ENCODE peak calls at places on chromosomes 4 and X, in nine cellular contexts. N is H9, I is A549, A is Karpas-422, S is hepatocyte, O is mammary epithelial cell, M is keratinocyte, R is HepG2, C is astrocyte. D is an unnamed sample.
A peak's percentile ranks its signal among the peaks of the same experiment; 100 is the strongest.

GRCh38 chrX:7330971-7331746 is 183.2 kb upstream of the PUDP start:
- DNase-seq in N (no peak), I (peak; percentile 0), A (no peak), S (no peak), O (no peak), M (no peak), R (no peak), C (peak; percentile 89), D (peak; percentile 89)

GRCh38 chr4:165204462-165204830 is 2.9 kb upstream of the KLHL2 start:
- DNase-seq in N (no peak), I (no peak), A (no peak), S (no peak), O (peak; percentile 41), M (no peak), R (no peak), C (peak; percentile 42), D (peak; percentile 49)

GRCh38 chrX:43836435-43837184 is 45.6 kb downstream of the MAOB start:
- DNase-seq in N (no peak), I (peak; percentile 24), A (peak; percentile 55), S (peak; percentile 26), O (peak; percentile 14), M (no peak), R (peak; percentile 12), C (peak; percentile 7), D (peak; percentile 45)

GRCh38 chr4:164926301-164926700 is 49.3 kb downstream of the APELA start:
- DNase-seq in N (no peak), I (no peak), A (no peak), S (no peak), O (peak; percentile 74), M (peak; percentile 54), R (no peak), C (no peak), D (no peak)

GRCh38 chr4:57018930-57019329 is 40.2 kb downstream of the POLR2B start:
- DNase-seq in N (no peak), I (no peak), A (no peak), S (no peak), O (no peak), M (no peak), R (no peak), C (no peak), D (no peak)

GRCh38 chrX:107574711-107575110 is 53.6 kb upstream of the PRPS1 start:
- DNase-seq in N (no peak), I (no peak), A (no peak), S (no peak), O (peak; percentile 55), M (no peak), R (no peak), C (peak; percentile 62), D (peak; percentile 57)

GRCh38 chr4:173930329-173930967 is 353.0 kb downstream of the FBXO8 start:
- DNase-seq in N (no peak), I (no peak), A (no peak), S (no peak), O (no peak), M (no peak), R (no peak), C (no peak), D (no peak)

GRCh38 chr4:26583865-26584652 is at the start of gene TBC1D19:
- DNase-seq in N (peak; percentile 91), I (peak; percentile 88), A (peak; percentile 97), S (peak; percentile 93), O (peak; percentile 88), M (no peak), R (peak; percentile 70), C (peak; percentile 83), D (peak; percentile 90)

GRCh38 chrX:155143959-155144548 is 72.2 kb upstream of the VBP1 start:
- DNase-seq in N (no peak), I (no peak), A (no peak), S (no peak), O (no peak), M (no peak), R (no peak), C (no peak), D (no peak)

GRCh38 chr4:154616731-154617130 is 4.3 kb upstream of the FGG start:
- DNase-seq in N (no peak), I (no peak), A (no peak), S (no peak), O (no peak), M (no peak), R (no peak), C (no peak), D (no peak)

GRCh38 chr4:129172181-129172580 is 76.2 kb downstream of the C4orf33 start:
- DNase-seq in N (no peak), I (no peak), A (no peak), S (no peak), O (no peak), M (no peak), R (no peak), C (no peak), D (peak; percentile 1)

GRCh38 chr4:155807021-155807420 is 48.2 kb downstream of the GUCY1B1 start:
- DNase-seq in N (no peak), I (no peak), A (no peak), S (no peak), O (no peak), M (no peak), R (no peak), C (peak; percentile 94), D (peak; percentile 84)

GRCh38 chr4:175998782-175999181 is 66.9 kb upstream of the WDR17 start:
- DNase-seq in N (peak; percentile 51), I (peak; percentile 17), A (no peak), S (no peak), O (peak; percentile 41), M (no peak), R (no peak), C (peak; percentile 2), D (peak; percentile 5)

GRCh38 chr4:73450398-73451004 is 14.5 kb downstream of the AFP start:
- DNase-seq in N (peak; percentile 35), I (peak; percentile 73), A (no peak), S (peak; percentile 25), O (peak; percentile 52), M (peak; percentile 80), R (no peak), C (peak; percentile 98), D (peak; percentile 83)

GRCh38 chr4:119788334-119789266 is 160.0 kb upstream of the PDE5A start:
- DNase-seq in N (peak; percentile 44), I (no peak), A (no peak), S (no peak), O (no peak), M (no peak), R (no peak), C (no peak), D (no peak)

GRCh38 chrX:150499240-150499639 is 69.2 kb upstream of the MTM1 start:
- DNase-seq in N (no peak), I (no peak), A (no peak), S (no peak), O (no peak), M (no peak), R (no peak), C (no peak), D (no peak)

DNA sequence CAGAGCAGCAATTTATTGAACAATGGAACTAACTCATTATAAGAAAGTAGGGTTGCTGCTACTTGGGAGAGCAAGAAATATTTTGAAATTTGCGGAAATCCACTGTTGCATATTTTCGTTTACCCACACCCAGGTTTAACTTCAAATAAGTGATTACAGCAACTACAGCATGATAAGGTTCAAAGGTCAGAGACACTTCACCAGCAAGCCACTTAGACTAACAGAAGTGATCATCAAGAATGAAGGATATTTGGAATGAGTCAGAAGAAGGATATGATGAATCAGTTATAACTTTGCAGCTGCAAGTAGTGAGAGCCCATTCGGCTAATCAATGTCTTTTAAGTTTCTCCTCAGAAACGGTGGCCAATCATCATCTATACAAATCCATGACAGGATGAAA is 199.3 kb downstream of the TMA16 start:
- DNase-seq in N (no peak), I (peak; percentile 17), A (no peak), S (no peak), O (peak; percentile 51), M (no peak), R (no peak), C (peak; percentile 92), D (peak; percentile 53)
- H3K4me2 ChIP-seq in N (no peak overlapping the region), I (peak overlapping the region; percentile 67), A (no peak overlapping the region), S (no peak overlapping the region), O (peak overlapping the region; percentile 62), M (peak overlapping the region; percentile 70), R (no peak overlapping the region), C (peak overlapping the region; percentile 76), D (peak overlapping the region; percentile 66)

DNA sequence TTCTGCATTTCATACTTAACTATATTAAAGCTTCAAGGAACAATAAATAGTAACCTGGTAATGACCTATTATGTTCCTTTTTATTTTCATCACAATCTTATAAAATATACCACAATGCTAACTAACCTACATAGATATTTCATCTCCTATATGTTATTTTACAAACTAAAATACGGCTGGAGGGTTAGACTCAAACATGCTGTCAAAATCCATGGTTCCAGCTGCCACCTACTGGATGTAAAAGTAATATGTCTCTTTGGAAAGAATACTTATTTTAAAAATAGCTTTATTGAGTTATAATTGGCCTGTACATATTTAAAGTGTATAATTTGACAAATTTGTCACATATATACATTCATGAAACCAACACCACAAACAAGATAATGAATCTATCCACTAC is 15.0 kb downstream of the RGN start:
- DNase-seq in N (no peak), I (peak; percentile 38), A (peak; percentile 68), S (peak; percentile 50), O (peak; percentile 12), M (no peak), R (no peak), C (peak; percentile 1), D (peak; percentile 24)
- H3K4me2 ChIP-seq in N (no peak overlapping the region), I (no peak overlapping the region), A (no peak overlapping the region), S (no peak overlapping the region), O (no peak overlapping the region), M (no peak overlapping the region), R (no peak overlapping the region), C (no peak overlapping the region), D (no peak overlapping the region)

GRCh38 chrX:103275947-103276567 is 493 bp downstream of the TCEAL5 start:
- DNase-seq in N (no peak), I (no peak), A (no peak), S (no peak), O (no peak), M (no peak), R (no peak), C (no peak), D (no peak)

GRCh38 chrX:103274284-103274683 is 2.3 kb downstream of the TCEAL5 start:
- DNase-seq in N (no peak), I (no peak), A (no peak), S (no peak), O (no peak), M (no peak), R (no peak), C (no peak), D (no peak)

DNA sequence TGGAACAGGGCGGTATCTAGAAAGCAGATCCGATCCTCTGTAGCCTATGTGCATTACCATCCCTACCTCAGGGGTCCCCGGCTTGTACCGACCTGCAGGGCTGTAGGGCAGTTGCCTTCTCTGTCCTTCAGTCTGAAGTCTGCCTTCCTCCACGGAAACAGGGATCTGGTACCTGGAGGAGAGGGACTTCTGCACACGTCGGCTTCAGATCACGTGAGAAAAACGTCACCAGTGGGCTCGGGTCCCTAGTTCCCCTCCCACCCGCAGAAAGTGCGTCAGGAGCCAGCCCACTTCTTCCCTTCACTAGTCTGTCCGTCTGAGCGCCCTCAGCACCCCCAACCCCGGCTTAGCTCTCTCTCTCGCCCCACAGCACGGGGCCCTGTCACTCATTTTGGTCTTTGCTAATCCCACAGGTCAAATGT is at the start of gene TCEAL5:
- DNase-seq in N (no peak), I (no peak), A (no peak), S (no peak), O (no peak), M (no peak), R (no peak), C (no peak), D (no peak)
- H3K4me2 ChIP-seq in N (peak within 1 kb of the TSS; percentile 27), I (peak within 1 kb of the TSS; percentile 36), A (no peak within 1 kb of the TSS), S (no peak within 1 kb of the TSS), O (no peak within 1 kb of the TSS), M (no peak within 1 kb of the TSS), R (no peak within 1 kb of the TSS), C (peak within 1 kb of the TSS; percentile 62), D (no peak within 1 kb of the TSS)

GRCh38 chr4:140805293-140805692 is 49.1 kb upstream of the TBC1D9 start:
- DNase-seq in N (no peak), I (no peak), A (no peak), S (no peak), O (no peak), M (no peak), R (no peak), C (no peak), D (no peak)
- H3K4me2 ChIP-seq in N (no peak overlapping the region), I (no peak overlapping the region), A (no peak overlapping the region), S (no peak overlapping the region), O (no peak overlapping the region), M (no peak overlapping the region), R (no peak overlapping the region), C (no peak overlapping the region), D (no peak overlapping the region)

D was measured in fibroblast of lung.